ENCODE peak calls at places on chromosomes 1 and 21, in five cellular contexts. One of them, this sample, is unnamed.

GRCh38 chr1:155979525-155980343 is 1.4 kb upstream of the ARHGEF2 start:
- DNase-seq in neural progenitor cell: no peak
- DNase-seq in stimulated activated CD4-positive, alpha-beta T cell treated with anti-CD3 and anti-CD28 coated beads, Interleukin-4, amount 100 ng/mL, for 1 hour: no peak
- DNase-seq in NCI-H226: peak
- DNase-seq in dorsolateral prefrontal cortex: no peak
- DNase-seq in this sample: no peak

GRCh38 chr1:110210604-110211502 is 739 bp downstream of the KCNC4 start:
- DNase-seq in NCI-H226: peak
- DNase-seq in stimulated activated CD4-positive, alpha-beta T cell treated with anti-CD3 and anti-CD28 coated beads, Interleukin-4, amount 100 ng/mL, for 1 hour: peak
- DNase-seq in neural progenitor cell: peak
- DNase-seq in dorsolateral prefrontal cortex: peak
- DNase-seq in this sample: peak

GRCh38 chr1:223189903-223190724 is 47.1 kb upstream of the TLR5 start:
- DNase-seq in dorsolateral prefrontal cortex: no peak
- DNase-seq in stimulated activated CD4-positive, alpha-beta T cell treated with anti-CD3 and anti-CD28 coated beads, Interleukin-4, amount 100 ng/mL, for 1 hour: peak
- DNase-seq in NCI-H226: peak
- DNase-seq in neural progenitor cell: no peak
- DNase-seq in this sample: peak

GRCh38 chr1:224087358-224087757 is 26.6 kb upstream of the FBXO28 start:
- DNase-seq in neural progenitor cell: no peak
- DNase-seq in dorsolateral prefrontal cortex: no peak
- DNase-seq in NCI-H226: no peak
- DNase-seq in stimulated activated CD4-positive, alpha-beta T cell treated with anti-CD3 and anti-CD28 coated beads, Interleukin-4, amount 100 ng/mL, for 1 hour: no peak
- DNase-seq in this sample: peak

GRCh38 chr1:21337931-21338567 is 47.8 kb upstream of the ECE1 start:
- DNase-seq in dorsolateral prefrontal cortex: no peak
- DNase-seq in stimulated activated CD4-positive, alpha-beta T cell treated with anti-CD3 and anti-CD28 coated beads, Interleukin-4, amount 100 ng/mL, for 1 hour: no peak
- DNase-seq in NCI-H226: no peak
- DNase-seq in neural progenitor cell: no peak
- DNase-seq in this sample: peak

GRCh38 chr21:46604975-46605758 is at the start of gene S100B:
- DNase-seq in neural progenitor cell: peak
- DNase-seq in NCI-H226: no peak
- DNase-seq in stimulated activated CD4-positive, alpha-beta T cell treated with anti-CD3 and anti-CD28 coated beads, Interleukin-4, amount 100 ng/mL, for 1 hour: no peak
- DNase-seq in dorsolateral prefrontal cortex: peak
- DNase-seq in this sample: no peak

GRCh38 chr1:119676571-119677206 is 28.6 kb upstream of the ZNF697 start:
- DNase-seq in NCI-H226: no peak
- DNase-seq in stimulated activated CD4-positive, alpha-beta T cell treated with anti-CD3 and anti-CD28 coated beads, Interleukin-4, amount 100 ng/mL, for 1 hour: no peak
- DNase-seq in dorsolateral prefrontal cortex: no peak
- DNase-seq in neural progenitor cell: no peak
- DNase-seq in this sample: no peak

GRCh38 chr1:2382621-2383361 is 8.6 kb downstream of the MORN1 start:
- DNase-seq in stimulated activated CD4-positive, alpha-beta T cell treated with anti-CD3 and anti-CD28 coated beads, Interleukin-4, amount 100 ng/mL, for 1 hour: peak
- DNase-seq in neural progenitor cell: peak
- DNase-seq in dorsolateral prefrontal cortex: no peak
- DNase-seq in NCI-H226: no peak
- DNase-seq in this sample: peak

GRCh38 chr21:35381743-35382310 is 332.7 kb upstream of the RUNX1 start:
- DNase-seq in neural progenitor cell: no peak
- DNase-seq in dorsolateral prefrontal cortex: no peak
- DNase-seq in stimulated activated CD4-positive, alpha-beta T cell treated with anti-CD3 and anti-CD28 coated beads, Interleukin-4, amount 100 ng/mL, for 1 hour: no peak
- DNase-seq in NCI-H226: peak
- DNase-seq in this sample: no peak

GRCh38 chr1:53582211-53583020 is 123.2 kb downstream of the DMRTB1 start:
- DNase-seq in neural progenitor cell: no peak
- DNase-seq in NCI-H226: no peak
- DNase-seq in dorsolateral prefrontal cortex: no peak
- DNase-seq in stimulated activated CD4-positive, alpha-beta T cell treated with anti-CD3 and anti-CD28 coated beads, Interleukin-4, amount 100 ng/mL, for 1 hour: no peak
- DNase-seq in this sample: no peak

GRCh38 chr1:156893048-156893953 is at the start of gene PEAR1:
- DNase-seq in stimulated activated CD4-positive, alpha-beta T cell treated with anti-CD3 and anti-CD28 coated beads, Interleukin-4, amount 100 ng/mL, for 1 hour: no peak
- DNase-seq in dorsolateral prefrontal cortex: no peak
- DNase-seq in NCI-H226: no peak
- DNase-seq in neural progenitor cell: peak
- DNase-seq in this sample: no peak

GRCh38 chr1:179145521-179145920 is 63.7 kb downstream of the TOR3A start:
- DNase-seq in dorsolateral prefrontal cortex: no peak
- DNase-seq in neural progenitor cell: no peak
- DNase-seq in stimulated activated CD4-positive, alpha-beta T cell treated with anti-CD3 and anti-CD28 coated beads, Interleukin-4, amount 100 ng/mL, for 1 hour: no peak
- DNase-seq in NCI-H226: no peak
- DNase-seq in this sample: no peak

GRCh38 chr1:7299329-7299799 is 471.7 kb upstream of the VAMP3 start:
- DNase-seq in neural progenitor cell: peak
- DNase-seq in dorsolateral prefrontal cortex: peak
- DNase-seq in stimulated activated CD4-positive, alpha-beta T cell treated with anti-CD3 and anti-CD28 coated beads, Interleukin-4, amount 100 ng/mL, for 1 hour: no peak
- DNase-seq in NCI-H226: peak
- DNase-seq in this sample: peak

GRCh38 chr1:191943684-191944083 is 214.6 kb upstream of the RGS18 start:
- DNase-seq in dorsolateral prefrontal cortex: no peak
- DNase-seq in stimulated activated CD4-positive, alpha-beta T cell treated with anti-CD3 and anti-CD28 coated beads, Interleukin-4, amount 100 ng/mL, for 1 hour: no peak
- DNase-seq in NCI-H226: no peak
- DNase-seq in neural progenitor cell: no peak
- DNase-seq in this sample: no peak

GRCh38 chr1:33682371-33682770 is 181.5 kb upstream of the HMGB4 start:
- DNase-seq in NCI-H226: no peak
- DNase-seq in dorsolateral prefrontal cortex: no peak
- DNase-seq in neural progenitor cell: no peak
- DNase-seq in stimulated activated CD4-positive, alpha-beta T cell treated with anti-CD3 and anti-CD28 coated beads, Interleukin-4, amount 100 ng/mL, for 1 hour: no peak
- DNase-seq in this sample: peak

GRCh38 chr1:54885863-54886723 is 902 bp downstream of the DHCR24 start:
- DNase-seq in stimulated activated CD4-positive, alpha-beta T cell treated with anti-CD3 and anti-CD28 coated beads, Interleukin-4, amount 100 ng/mL, for 1 hour: no peak
- DNase-seq in neural progenitor cell: peak
- DNase-seq in dorsolateral prefrontal cortex: peak
- DNase-seq in NCI-H226: peak
- DNase-seq in this sample: peak

GRCh38 chr1:154386643-154387352 is 18.3 kb upstream of the IL6R start:
- DNase-seq in neural progenitor cell: no peak
- DNase-seq in stimulated activated CD4-positive, alpha-beta T cell treated with anti-CD3 and anti-CD28 coated beads, Interleukin-4, amount 100 ng/mL, for 1 hour: peak
- DNase-seq in NCI-H226: no peak
- DNase-seq in dorsolateral prefrontal cortex: no peak
- DNase-seq in this sample: no peak

GRCh38 chr1:85406887-85407593 is 57.9 kb downstream of the DDAH1 start:
- DNase-seq in NCI-H226: peak
- DNase-seq in neural progenitor cell: no peak
- DNase-seq in stimulated activated CD4-positive, alpha-beta T cell treated with anti-CD3 and anti-CD28 coated beads, Interleukin-4, amount 100 ng/mL, for 1 hour: no peak
- DNase-seq in dorsolateral prefrontal cortex: no peak
- DNase-seq in this sample: peak

GRCh38 chr1:177130426-177130825 is 34.1 kb downstream of the ASTN1 start:
- DNase-seq in NCI-H226: no peak
- DNase-seq in stimulated activated CD4-positive, alpha-beta T cell treated with anti-CD3 and anti-CD28 coated beads, Interleukin-4, amount 100 ng/mL, for 1 hour: no peak
- DNase-seq in dorsolateral prefrontal cortex: no peak
- DNase-seq in neural progenitor cell: no peak
- DNase-seq in this sample: no peak

GRCh38 chr1:190436615-190437014 is 41.0 kb downstream of the BRINP3 start:
- DNase-seq in NCI-H226: peak
- DNase-seq in stimulated activated CD4-positive, alpha-beta T cell treated with anti-CD3 and anti-CD28 coated beads, Interleukin-4, amount 100 ng/mL, for 1 hour: no peak
- DNase-seq in dorsolateral prefrontal cortex: no peak
- DNase-seq in neural progenitor cell: no peak
- DNase-seq in this sample: peak

GRCh38 chr21:29238052-29238966 is 60.4 kb upstream of the BACH1 start:
- DNase-seq in stimulated activated CD4-positive, alpha-beta T cell treated with anti-CD3 and anti-CD28 coated beads, Interleukin-4, amount 100 ng/mL, for 1 hour: no peak
- DNase-seq in NCI-H226: no peak
- DNase-seq in dorsolateral prefrontal cortex: no peak
- DNase-seq in neural progenitor cell: no peak
- DNase-seq in this sample: no peak

GRCh38 chr21:29187939-29188338 is 57.5 kb downstream of the MAP3K7CL start:
- DNase-seq in stimulated activated CD4-positive, alpha-beta T cell treated with anti-CD3 and anti-CD28 coated beads, Interleukin-4, amount 100 ng/mL, for 1 hour: no peak
- DNase-seq in neural progenitor cell: no peak
- DNase-seq in NCI-H226: peak
- DNase-seq in dorsolateral prefrontal cortex: no peak
- DNase-seq in this sample: peak

GRCh38 chr1:38787041-38787440 is 72.5 kb downstream of the RRAGC start:
- DNase-seq in dorsolateral prefrontal cortex: no peak
- DNase-seq in NCI-H226: no peak
- DNase-seq in stimulated activated CD4-positive, alpha-beta T cell treated with anti-CD3 and anti-CD28 coated beads, Interleukin-4, amount 100 ng/mL, for 1 hour: no peak
- DNase-seq in neural progenitor cell: no peak
- DNase-seq in this sample: no peak

GRCh38 chr1:61641578-61642336 is 83.2 kb downstream of the TM2D1 start:
- DNase-seq in dorsolateral prefrontal cortex: peak
- DNase-seq in neural progenitor cell: peak
- DNase-seq in NCI-H226: no peak
- DNase-seq in stimulated activated CD4-positive, alpha-beta T cell treated with anti-CD3 and anti-CD28 coated beads, Interleukin-4, amount 100 ng/mL, for 1 hour: peak
- DNase-seq in this sample: peak

GRCh38 chr1:150683914-150684313 is 13.0 kb downstream of the GOLPH3L start:
- DNase-seq in dorsolateral prefrontal cortex: no peak
- DNase-seq in neural progenitor cell: no peak
- DNase-seq in stimulated activated CD4-positive, alpha-beta T cell treated with anti-CD3 and anti-CD28 coated beads, Interleukin-4, amount 100 ng/mL, for 1 hour: no peak
- DNase-seq in NCI-H226: no peak
- DNase-seq in this sample: no peak

GRCh38 chr1:36239941-36240637 is 15.8 kb downstream of the THRAP3 start:
- DNase-seq in dorsolateral prefrontal cortex: no peak
- DNase-seq in NCI-H226: no peak
- DNase-seq in neural progenitor cell: peak
- DNase-seq in stimulated activated CD4-positive, alpha-beta T cell treated with anti-CD3 and anti-CD28 coated beads, Interleukin-4, amount 100 ng/mL, for 1 hour: no peak
- DNase-seq in this sample: no peak

GRCh38 chr1:46455951-46456350 is 33.7 kb upstream of the DMBX1 start:
- DNase-seq in dorsolateral prefrontal cortex: no peak
- DNase-seq in NCI-H226: no peak
- DNase-seq in neural progenitor cell: no peak
- DNase-seq in stimulated activated CD4-positive, alpha-beta T cell treated with anti-CD3 and anti-CD28 coated beads, Interleukin-4, amount 100 ng/mL, for 1 hour: no peak
- DNase-seq in this sample: no peak

GRCh38 chr21:36254106-36254941 is 65.7 kb upstream of the MORC3 start:
- DNase-seq in NCI-H226: no peak
- DNase-seq in stimulated activated CD4-positive, alpha-beta T cell treated with anti-CD3 and anti-CD28 coated beads, Interleukin-4, amount 100 ng/mL, for 1 hour: no peak
- DNase-seq in neural progenitor cell: peak
- DNase-seq in dorsolateral prefrontal cortex: no peak
- DNase-seq in this sample: no peak

GRCh38 chr1:234758851-234759250 is 148.9 kb upstream of the IRF2BP2 start:
- DNase-seq in neural progenitor cell: no peak
- DNase-seq in NCI-H226: no peak
- DNase-seq in dorsolateral prefrontal cortex: no peak
- DNase-seq in stimulated activated CD4-positive, alpha-beta T cell treated with anti-CD3 and anti-CD28 coated beads, Interleukin-4, amount 100 ng/mL, for 1 hour: no peak
- DNase-seq in this sample: no peak

GRCh38 chr1:54260810-54261209 is 60.8 kb downstream of the MRPL37 start:
- DNase-seq in dorsolateral prefrontal cortex: peak
- DNase-seq in stimulated activated CD4-positive, alpha-beta T cell treated with anti-CD3 and anti-CD28 coated beads, Interleukin-4, amount 100 ng/mL, for 1 hour: no peak
- DNase-seq in NCI-H226: no peak
- DNase-seq in neural progenitor cell: no peak
- DNase-seq in this sample: no peak

GRCh38 chr1:167373398-167373797 is 144.9 kb downstream of the CD247 start:
- DNase-seq in NCI-H226: no peak
- DNase-seq in stimulated activated CD4-positive, alpha-beta T cell treated with anti-CD3 and anti-CD28 coated beads, Interleukin-4, amount 100 ng/mL, for 1 hour: no peak
- DNase-seq in neural progenitor cell: no peak
- DNase-seq in dorsolateral prefrontal cortex: no peak
- DNase-seq in this sample: no peak

GRCh38 chr21:34004013-34004938 is 69.1 kb upstream of the MRPS6 start:
- DNase-seq in neural progenitor cell: no peak
- DNase-seq in NCI-H226: no peak
- DNase-seq in stimulated activated CD4-positive, alpha-beta T cell treated with anti-CD3 and anti-CD28 coated beads, Interleukin-4, amount 100 ng/mL, for 1 hour: no peak
- DNase-seq in dorsolateral prefrontal cortex: no peak
- DNase-seq in this sample: no peak

GRCh38 chr1:30790850-30791778 is 33.5 kb upstream of the LAPTM5 start:
- DNase-seq in NCI-H226: no peak
- DNase-seq in neural progenitor cell: no peak
- DNase-seq in dorsolateral prefrontal cortex: no peak
- DNase-seq in stimulated activated CD4-positive, alpha-beta T cell treated with anti-CD3 and anti-CD28 coated beads, Interleukin-4, amount 100 ng/mL, for 1 hour: no peak
- DNase-seq in this sample: no peak

GRCh38 chr1:16296643-16297042 is 55.6 kb downstream of the FBXO42 start:
- DNase-seq in NCI-H226: no peak
- DNase-seq in stimulated activated CD4-positive, alpha-beta T cell treated with anti-CD3 and anti-CD28 coated beads, Interleukin-4, amount 100 ng/mL, for 1 hour: no peak
- DNase-seq in dorsolateral prefrontal cortex: no peak
- DNase-seq in neural progenitor cell: no peak
- DNase-seq in this sample: no peak

GRCh38 chr1:149843302-149844041 is 55.9 kb upstream of the BOLA1 start:
- DNase-seq in stimulated activated CD4-positive, alpha-beta T cell treated with anti-CD3 and anti-CD28 coated beads, Interleukin-4, amount 100 ng/mL, for 1 hour: no peak
- DNase-seq in NCI-H226: no peak
- DNase-seq in neural progenitor cell: peak
- DNase-seq in dorsolateral prefrontal cortex: no peak
- DNase-seq in this sample: peak

GRCh38 chr1:228393811-228394570 is 12.6 kb downstream of the TRIM11 start:
- DNase-seq in NCI-H226: no peak
- DNase-seq in dorsolateral prefrontal cortex: no peak
- DNase-seq in stimulated activated CD4-positive, alpha-beta T cell treated with anti-CD3 and anti-CD28 coated beads, Interleukin-4, amount 100 ng/mL, for 1 hour: no peak
- DNase-seq in neural progenitor cell: no peak
- DNase-seq in this sample: no peak

GRCh38 chr21:27464643-27465042 is 497.8 kb upstream of the ADAMTS5 start:
- DNase-seq in NCI-H226: peak
- DNase-seq in neural progenitor cell: no peak
- DNase-seq in stimulated activated CD4-positive, alpha-beta T cell treated with anti-CD3 and anti-CD28 coated beads, Interleukin-4, amount 100 ng/mL, for 1 hour: no peak
- DNase-seq in dorsolateral prefrontal cortex: no peak
- DNase-seq in this sample: peak

GRCh38 chr1:205961970-205962820 is 18.9 kb upstream of the SLC26A9 start:
- DNase-seq in NCI-H226: peak
- DNase-seq in stimulated activated CD4-positive, alpha-beta T cell treated with anti-CD3 and anti-CD28 coated beads, Interleukin-4, amount 100 ng/mL, for 1 hour: no peak
- DNase-seq in neural progenitor cell: no peak
- DNase-seq in dorsolateral prefrontal cortex: no peak
- DNase-seq in this sample: peak

GRCh38 chr1:39689214-39689613 is 2.0 kb downstream of the HPCAL4 start:
- DNase-seq in NCI-H226: no peak
- DNase-seq in neural progenitor cell: no peak
- DNase-seq in stimulated activated CD4-positive, alpha-beta T cell treated with anti-CD3 and anti-CD28 coated beads, Interleukin-4, amount 100 ng/mL, for 1 hour: no peak
- DNase-seq in dorsolateral prefrontal cortex: no peak
- DNase-seq in this sample: no peak